ENCODE peak calls at places on chromosomes 5 and 9, in ten cellular contexts. R, E, Y, K, G, W, Z, Q, S and B are unnamed samples.

GRCh38 chr5:126680215-126680817 is 79.6 kb downstream of the PHAX start:
- DNase-seq in R (no peak), E (no peak), Y (no peak), K (no peak), G (no peak), W (no peak), Z (peak; percentile 19), Q (no peak), S (no peak), B (no peak)

GRCh38 chr5:94431696-94432095 is 186.7 kb downstream of the KIAA0825 start:
- DNase-seq in R (no peak), E (no peak), Y (no peak), K (no peak), G (no peak), W (no peak), Z (no peak), Q (no peak), S (no peak), B (no peak)

GRCh38 chr9:128495804-128496417 is 8.6 kb upstream of the GLE1 start:
- DNase-seq in R (no peak), E (no peak), Y (no peak), K (no peak), G (no peak), W (peak; percentile 7), Z (no peak), Q (no peak), S (no peak), B (no peak)

GRCh38 chr5:127320032-127320945 is 29.7 kb downstream of the MEGF10 start:
- DNase-seq in R (no peak), E (no peak), Y (no peak), K (no peak), G (no peak), W (no peak), Z (no peak), Q (no peak), S (no peak), B (no peak)

GRCh38 chr5:31407921-31408714 is 123.8 kb downstream of the DROSHA start:
- DNase-seq in R (no peak), E (no peak), Y (no peak), K (no peak), G (no peak), W (no peak), Z (peak; percentile 38), Q (no peak), S (no peak), B (no peak)

GRCh38 chr9:131969469-131969989 is 110.1 kb downstream of the MED27 start:
- DNase-seq in R (no peak), E (no peak), Y (no peak), K (no peak), G (no peak), W (no peak), Z (no peak), Q (no peak), S (no peak), B (no peak)

GRCh38 chr9:119556129-119556875 is 187.1 kb upstream of the BRINP1 start:
- DNase-seq in R (peak; percentile 31), E (peak; percentile 57), Y (peak; percentile 46), K (peak; percentile 72), G (peak; percentile 74), W (no peak), Z (peak; percentile 18), Q (peak; percentile 61), S (peak; percentile 39), B (peak; percentile 77)

GRCh38 chr9:33480094-33480493 is 6.4 kb upstream of the NOL6 start:
- DNase-seq in R (no peak), E (no peak), Y (no peak), K (no peak), G (no peak), W (no peak), Z (no peak), Q (no peak), S (no peak), B (no peak)

GRCh38 chr5:106415541-106415940 is 1255.2 kb downstream of the EFNA5 start:
- DNase-seq in R (no peak), E (no peak), Y (no peak), K (no peak), G (no peak), W (no peak), Z (peak; percentile 89), Q (no peak), S (no peak), B (no peak)

GRCh38 chr9:127711831-127712274 is 3.6 kb downstream of the PTRH1 start:
- DNase-seq in R (no peak), E (no peak), Y (no peak), K (no peak), G (no peak), W (no peak), Z (no peak), Q (no peak), S (no peak), B (no peak)

GRCh38 chr9:89657765-89658164 is 53.0 kb downstream of the GADD45G start:
- DNase-seq in R (no peak), E (no peak), Y (no peak), K (no peak), G (no peak), W (no peak), Z (no peak), Q (no peak), S (no peak), B (no peak)

GRCh38 chr5:100852988-100853449 is 50.1 kb downstream of the ST8SIA4 start:
- DNase-seq in R (no peak), E (no peak), Y (no peak), K (no peak), G (no peak), W (no peak), Z (no peak), Q (no peak), S (no peak), B (no peak)

GRCh38 chr5:132658383-132659302 is 670 bp downstream of the IL13 start:
- DNase-seq in R (no peak), E (no peak), Y (no peak), K (no peak), G (peak; percentile 23), W (no peak), Z (no peak), Q (no peak), S (no peak), B (no peak)

GRCh38 chr5:132656774-132657355 is 1.1 kb upstream of the IL13 start:
- DNase-seq in R (no peak), E (no peak), Y (no peak), K (no peak), G (peak; percentile 18), W (no peak), Z (no peak), Q (no peak), S (no peak), B (no peak)

GRCh38 chr5:132655821-132656773 is 1.9 kb upstream of the IL13 start:
- DNase-seq in R (no peak), E (no peak), Y (no peak), K (no peak), G (peak; percentile 27), W (no peak), Z (no peak), Q (no peak), S (no peak), B (no peak)

GRCh38 chr5:132659598-132660493 is 1.9 kb downstream of the IL13 start:
- DNase-seq in R (no peak), E (no peak), Y (no peak), K (no peak), G (no peak), W (no peak), Z (no peak), Q (no peak), S (no peak), B (no peak)

DNA sequence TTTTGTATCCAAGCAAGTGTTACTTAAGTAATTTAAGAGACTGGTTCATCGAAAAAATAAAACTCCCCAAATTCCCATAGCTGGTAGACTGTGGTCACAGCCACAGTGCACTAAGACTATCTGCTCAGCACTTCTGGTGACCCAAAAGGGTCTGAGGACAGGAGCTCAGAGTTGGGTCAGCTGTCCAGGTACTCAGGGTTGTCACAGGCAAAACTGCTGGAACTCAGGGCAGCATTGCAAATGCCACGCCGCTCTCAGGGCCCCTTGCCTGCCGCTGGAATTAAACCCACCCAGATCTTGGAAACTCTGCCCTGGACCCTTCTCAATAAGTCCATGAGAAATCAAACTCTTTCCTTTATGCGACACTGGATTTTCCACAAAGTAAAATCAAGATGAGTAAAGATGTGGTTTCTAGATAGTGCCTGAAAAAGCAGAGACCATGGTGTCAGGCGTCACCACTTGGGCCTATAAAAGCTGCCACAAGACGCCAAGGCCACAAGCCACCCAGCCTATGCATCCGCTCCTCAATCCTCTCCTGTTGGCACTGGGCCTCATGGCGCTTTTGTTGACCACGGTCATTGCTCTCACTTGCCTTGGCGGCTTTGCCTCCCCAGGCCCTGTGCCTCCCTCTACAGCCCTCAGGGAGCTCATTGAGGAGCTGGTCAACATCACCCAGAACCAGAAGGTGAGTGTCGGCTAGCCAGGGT is at the start of gene IL13:
- DNase-seq in R (no peak), E (no peak), Y (no peak), K (no peak), G (peak; percentile 8), W (no peak), Z (no peak), Q (no peak), S (no peak), B (no peak)
- TF ChIP-seq POLR2A in R (no peak), E (no peak), Y (no peak), K (no peak), G (no peak), W (no peak), Z (no peak), Q (no peak), S (no peak), B (no peak)

DNA sequence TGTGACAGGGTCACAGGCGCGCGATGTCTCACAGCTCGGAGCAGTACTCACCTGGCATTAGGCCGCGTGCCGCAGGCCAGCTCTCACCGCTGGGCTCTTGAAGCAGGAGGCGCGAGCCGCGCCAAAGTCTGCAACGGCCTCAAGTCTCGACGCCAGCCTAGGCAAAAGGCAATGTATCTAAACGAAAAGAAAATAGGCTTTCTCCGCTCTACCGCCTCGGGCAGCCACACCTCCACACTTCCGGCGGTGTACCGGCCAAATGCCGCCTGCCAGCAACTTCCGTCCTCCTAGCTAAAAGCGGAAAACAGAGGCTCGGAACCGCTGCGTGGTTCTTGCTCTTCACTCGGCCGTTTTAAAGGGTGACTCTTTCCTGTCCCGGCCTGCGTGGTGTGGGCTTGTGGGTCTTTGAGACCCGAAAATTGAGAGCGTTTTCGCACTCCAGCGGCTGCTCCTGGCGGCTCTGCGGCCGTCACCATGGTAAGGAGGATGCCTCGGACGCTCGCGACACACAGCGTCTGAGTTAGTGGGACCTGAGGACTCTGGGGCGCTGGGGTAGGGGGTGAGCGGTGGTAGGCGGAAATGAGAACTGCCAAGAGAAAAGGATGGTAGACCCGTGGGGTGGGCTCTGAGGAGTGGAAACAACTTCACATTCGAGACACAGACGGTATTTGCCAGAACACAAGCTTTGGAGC is at the start of the genes GFM2 and NSA2:
- DNase-seq in R (peak; percentile 54), E (peak; percentile 83), Y (peak; percentile 37), K (peak; percentile 92), G (peak; percentile 95), W (peak; percentile 91), Z (peak; percentile 94), Q (peak; percentile 93), S (peak; percentile 92), B (peak; percentile 44)
- TF ChIP-seq POLR2A in R (peak; percentile 56), E (no peak), Y (peak; percentile 81), K (peak; percentile 66), G (no peak), W (peak; percentile 46), Z (peak; percentile 61), Q (no peak), S (no peak), B (peak; percentile 30)

GRCh38 chr5:154940772-154941620 is at the start of gene MRPL22:
- DNase-seq in R (peak; percentile 96), E (peak; percentile 86), Y (peak; percentile 72), K (peak; percentile 94), G (peak; percentile 95), W (peak; percentile 87), Z (peak; percentile 93), Q (peak; percentile 96), S (peak; percentile 91), B (peak; percentile 80)
- TF ChIP-seq POLR2A in R (peak; percentile 82), E (peak; percentile 11), Y (peak; percentile 90), K (peak; percentile 85), G (no peak), W (peak; percentile 90), Z (peak; percentile 48), Q (no peak), S (no peak), B (peak; percentile 87)

GRCh38 chr9:136118367-136119258 is at the start of gene TMEM250:
- DNase-seq in R (peak; percentile 87), E (peak; percentile 89), Y (peak; percentile 95), K (peak; percentile 97), G (peak; percentile 97), W (peak; percentile 93), Z (peak; percentile 95), Q (peak; percentile 80), S (peak; percentile 91), B (peak; percentile 100)
- TF ChIP-seq POLR2A in R (peak; percentile 84), E (peak; percentile 59), Y (peak; percentile 64), K (peak; percentile 85), G (no peak), W (peak; percentile 40), Z (peak; percentile 28), Q (peak; percentile 87), S (peak; percentile 44), B (peak; percentile 76)